ENCODE peak calls at places on chromosomes 11 and 22, in seven cellular contexts. One of them, this sample, is unnamed.

GRCh38 chr22:24601217-24602104 is 1.5 kb upstream of the GGT1 start:
- DNase-seq in ecto neural progenitor cell: no peak
- DNase-seq in stimulated activated CD8-positive, alpha-beta memory T cell treated with anti-CD3 and anti-CD28 coated beads, Interleukin-7, amount 100 ng/mL, for 1 hour: no peak
- DNase-seq in coronary artery: no peak
- DNase-seq in GM04504: no peak
- DNase-seq in NCI-H2081: no peak
- DNase-seq in NCI-H2171 treated with DMSO at 0.1 percent for 48 hours: no peak
- DNase-seq in this sample: no peak

GRCh38 chr11:130137999-130138398 is 21.6 kb upstream of the ST14 start:
- DNase-seq in coronary artery: no peak
- DNase-seq in NCI-H2081: no peak
- DNase-seq in NCI-H2171 treated with DMSO at 0.1 percent for 48 hours: no peak
- DNase-seq in stimulated activated CD8-positive, alpha-beta memory T cell treated with anti-CD3 and anti-CD28 coated beads, Interleukin-7, amount 100 ng/mL, for 1 hour: no peak
- DNase-seq in ecto neural progenitor cell: no peak
- DNase-seq in GM04504: no peak
- DNase-seq in this sample: no peak

GRCh38 chr22:27299181-27300085 is 502.1 kb downstream of the MN1 start:
- DNase-seq in GM04504: no peak
- DNase-seq in stimulated activated CD8-positive, alpha-beta memory T cell treated with anti-CD3 and anti-CD28 coated beads, Interleukin-7, amount 100 ng/mL, for 1 hour: no peak
- DNase-seq in NCI-H2171 treated with DMSO at 0.1 percent for 48 hours: no peak
- DNase-seq in ecto neural progenitor cell: no peak
- DNase-seq in coronary artery: no peak
- DNase-seq in NCI-H2081: no peak
- DNase-seq in this sample: no peak

GRCh38 chr22:39674536-39674935 is 104.0 kb downstream of the CACNA1I start:
- DNase-seq in coronary artery: no peak
- DNase-seq in NCI-H2081: no peak
- DNase-seq in NCI-H2171 treated with DMSO at 0.1 percent for 48 hours: no peak
- DNase-seq in GM04504: no peak
- DNase-seq in ecto neural progenitor cell: no peak
- DNase-seq in stimulated activated CD8-positive, alpha-beta memory T cell treated with anti-CD3 and anti-CD28 coated beads, Interleukin-7, amount 100 ng/mL, for 1 hour: no peak
- DNase-seq in this sample: no peak

GRCh38 chr11:1195690-1196515 is 27.0 kb upstream of the MUC5B start:
- DNase-seq in NCI-H2171 treated with DMSO at 0.1 percent for 48 hours: no peak
- DNase-seq in coronary artery: peak
- DNase-seq in ecto neural progenitor cell: peak
- DNase-seq in stimulated activated CD8-positive, alpha-beta memory T cell treated with anti-CD3 and anti-CD28 coated beads, Interleukin-7, amount 100 ng/mL, for 1 hour: no peak
- DNase-seq in NCI-H2081: no peak
- DNase-seq in GM04504: no peak
- DNase-seq in this sample: no peak

GRCh38 chr11:63822438-63822837 is 9.2 kb downstream of the SPINDOC start:
- DNase-seq in ecto neural progenitor cell: no peak
- DNase-seq in NCI-H2171 treated with DMSO at 0.1 percent for 48 hours: no peak
- DNase-seq in GM04504: no peak
- DNase-seq in NCI-H2081: no peak
- DNase-seq in stimulated activated CD8-positive, alpha-beta memory T cell treated with anti-CD3 and anti-CD28 coated beads, Interleukin-7, amount 100 ng/mL, for 1 hour: no peak
- DNase-seq in coronary artery: no peak
- DNase-seq in this sample: no peak

GRCh38 chr11:61477734-61478148 is 30.8 kb upstream of the LRRC10B start:
- DNase-seq in NCI-H2081: peak
- DNase-seq in stimulated activated CD8-positive, alpha-beta memory T cell treated with anti-CD3 and anti-CD28 coated beads, Interleukin-7, amount 100 ng/mL, for 1 hour: peak
- DNase-seq in NCI-H2171 treated with DMSO at 0.1 percent for 48 hours: no peak
- DNase-seq in GM04504: no peak
- DNase-seq in coronary artery: no peak
- DNase-seq in ecto neural progenitor cell: peak
- DNase-seq in this sample: peak

GRCh38 chr11:57224126-57224525 is 12.9 kb downstream of the APLNR start:
- DNase-seq in coronary artery: no peak
- DNase-seq in NCI-H2171 treated with DMSO at 0.1 percent for 48 hours: no peak
- DNase-seq in stimulated activated CD8-positive, alpha-beta memory T cell treated with anti-CD3 and anti-CD28 coated beads, Interleukin-7, amount 100 ng/mL, for 1 hour: no peak
- DNase-seq in ecto neural progenitor cell: no peak
- DNase-seq in NCI-H2081: no peak
- DNase-seq in GM04504: no peak
- DNase-seq in this sample: no peak

GRCh38 chr11:34274712-34275398 is 83.0 kb downstream of the ABTB2 start:
- DNase-seq in NCI-H2081: no peak
- DNase-seq in NCI-H2171 treated with DMSO at 0.1 percent for 48 hours: no peak
- DNase-seq in GM04504: peak
- DNase-seq in ecto neural progenitor cell: no peak
- DNase-seq in stimulated activated CD8-positive, alpha-beta memory T cell treated with anti-CD3 and anti-CD28 coated beads, Interleukin-7, amount 100 ng/mL, for 1 hour: no peak
- DNase-seq in coronary artery: peak
- DNase-seq in this sample: no peak

GRCh38 chr11:25838918-25839611 is 492.9 kb upstream of the ANO3 start:
- DNase-seq in coronary artery: no peak
- DNase-seq in GM04504: no peak
- DNase-seq in ecto neural progenitor cell: no peak
- DNase-seq in NCI-H2081: no peak
- DNase-seq in stimulated activated CD8-positive, alpha-beta memory T cell treated with anti-CD3 and anti-CD28 coated beads, Interleukin-7, amount 100 ng/mL, for 1 hour: no peak
- DNase-seq in NCI-H2171 treated with DMSO at 0.1 percent for 48 hours: peak
- DNase-seq in this sample: no peak

GRCh38 chr11:69907611-69908010 is 88.4 kb upstream of the FGF3 start:
- DNase-seq in NCI-H2081: no peak
- DNase-seq in NCI-H2171 treated with DMSO at 0.1 percent for 48 hours: no peak
- DNase-seq in stimulated activated CD8-positive, alpha-beta memory T cell treated with anti-CD3 and anti-CD28 coated beads, Interleukin-7, amount 100 ng/mL, for 1 hour: no peak
- DNase-seq in coronary artery: no peak
- DNase-seq in ecto neural progenitor cell: no peak
- DNase-seq in GM04504: no peak
- DNase-seq in this sample: no peak

GRCh38 chr11:75554258-75555022 is 7.6 kb upstream of the SERPINH1 start:
- DNase-seq in ecto neural progenitor cell: peak
- DNase-seq in stimulated activated CD8-positive, alpha-beta memory T cell treated with anti-CD3 and anti-CD28 coated beads, Interleukin-7, amount 100 ng/mL, for 1 hour: no peak
- DNase-seq in NCI-H2171 treated with DMSO at 0.1 percent for 48 hours: peak
- DNase-seq in GM04504: peak
- DNase-seq in NCI-H2081: peak
- DNase-seq in coronary artery: peak
- DNase-seq in this sample: no peak

GRCh38 chr11:70642301-70642700 is 244.0 kb downstream of the CTTN start:
- DNase-seq in ecto neural progenitor cell: no peak
- DNase-seq in stimulated activated CD8-positive, alpha-beta memory T cell treated with anti-CD3 and anti-CD28 coated beads, Interleukin-7, amount 100 ng/mL, for 1 hour: no peak
- DNase-seq in NCI-H2081: no peak
- DNase-seq in coronary artery: no peak
- DNase-seq in NCI-H2171 treated with DMSO at 0.1 percent for 48 hours: no peak
- DNase-seq in GM04504: no peak
- DNase-seq in this sample: no peak

GRCh38 chr22:20524004-20524481 is 16.6 kb downstream of the MED15 start:
- DNase-seq in stimulated activated CD8-positive, alpha-beta memory T cell treated with anti-CD3 and anti-CD28 coated beads, Interleukin-7, amount 100 ng/mL, for 1 hour: no peak
- DNase-seq in ecto neural progenitor cell: no peak
- DNase-seq in NCI-H2171 treated with DMSO at 0.1 percent for 48 hours: peak
- DNase-seq in NCI-H2081: peak
- DNase-seq in coronary artery: no peak
- DNase-seq in GM04504: no peak
- DNase-seq in this sample: no peak

GRCh38 chr22:45448431-45448830 is 34.9 kb downstream of the RIBC2 start:
- DNase-seq in stimulated activated CD8-positive, alpha-beta memory T cell treated with anti-CD3 and anti-CD28 coated beads, Interleukin-7, amount 100 ng/mL, for 1 hour: no peak
- DNase-seq in NCI-H2081: no peak
- DNase-seq in coronary artery: peak
- DNase-seq in NCI-H2171 treated with DMSO at 0.1 percent for 48 hours: no peak
- DNase-seq in ecto neural progenitor cell: no peak
- DNase-seq in GM04504: peak
- DNase-seq in this sample: no peak

GRCh38 chr11:2301631-2302272 is at the start of the genes C11orf21 and TSPAN32:
- DNase-seq in stimulated activated CD8-positive, alpha-beta memory T cell treated with anti-CD3 and anti-CD28 coated beads, Interleukin-7, amount 100 ng/mL, for 1 hour: no peak
- DNase-seq in GM04504: no peak
- DNase-seq in ecto neural progenitor cell: peak
- DNase-seq in NCI-H2081: no peak
- DNase-seq in coronary artery: peak
- DNase-seq in NCI-H2171 treated with DMSO at 0.1 percent for 48 hours: no peak
- DNase-seq in this sample: peak

GRCh38 chr11:128448487-128448886 is 138.9 kb downstream of the ETS1 start:
- DNase-seq in stimulated activated CD8-positive, alpha-beta memory T cell treated with anti-CD3 and anti-CD28 coated beads, Interleukin-7, amount 100 ng/mL, for 1 hour: no peak
- DNase-seq in GM04504: no peak
- DNase-seq in ecto neural progenitor cell: no peak
- DNase-seq in NCI-H2171 treated with DMSO at 0.1 percent for 48 hours: no peak
- DNase-seq in coronary artery: no peak
- DNase-seq in NCI-H2081: no peak
- DNase-seq in this sample: no peak

GRCh38 chr22:47294222-47294532 is 531.7 kb downstream of the TBC1D22A start:
- DNase-seq in coronary artery: peak
- DNase-seq in ecto neural progenitor cell: peak
- DNase-seq in NCI-H2081: no peak
- DNase-seq in GM04504: peak
- DNase-seq in stimulated activated CD8-positive, alpha-beta memory T cell treated with anti-CD3 and anti-CD28 coated beads, Interleukin-7, amount 100 ng/mL, for 1 hour: no peak
- DNase-seq in NCI-H2171 treated with DMSO at 0.1 percent for 48 hours: no peak
- DNase-seq in this sample: no peak

GRCh38 chr11:113313601-113314000 is 782 bp upstream of the TTC12 start:
- DNase-seq in NCI-H2081: no peak
- DNase-seq in GM04504: no peak
- DNase-seq in stimulated activated CD8-positive, alpha-beta memory T cell treated with anti-CD3 and anti-CD28 coated beads, Interleukin-7, amount 100 ng/mL, for 1 hour: no peak
- DNase-seq in NCI-H2171 treated with DMSO at 0.1 percent for 48 hours: no peak
- DNase-seq in ecto neural progenitor cell: no peak
- DNase-seq in coronary artery: no peak
- DNase-seq in this sample: no peak

GRCh38 chr22:44127353-44127752 is 53.4 kb upstream of the PARVG start:
- DNase-seq in coronary artery: no peak
- DNase-seq in NCI-H2081: no peak
- DNase-seq in stimulated activated CD8-positive, alpha-beta memory T cell treated with anti-CD3 and anti-CD28 coated beads, Interleukin-7, amount 100 ng/mL, for 1 hour: no peak
- DNase-seq in ecto neural progenitor cell: no peak
- DNase-seq in GM04504: no peak
- DNase-seq in NCI-H2171 treated with DMSO at 0.1 percent for 48 hours: no peak
- DNase-seq in this sample: no peak

GRCh38 chr11:77524539-77524938 is 50.6 kb upstream of the PAK1 start:
- DNase-seq in stimulated activated CD8-positive, alpha-beta memory T cell treated with anti-CD3 and anti-CD28 coated beads, Interleukin-7, amount 100 ng/mL, for 1 hour: no peak
- DNase-seq in GM04504: no peak
- DNase-seq in coronary artery: no peak
- DNase-seq in ecto neural progenitor cell: no peak
- DNase-seq in NCI-H2081: no peak
- DNase-seq in NCI-H2171 treated with DMSO at 0.1 percent for 48 hours: no peak
- DNase-seq in this sample: no peak

GRCh38 chr11:34478845-34479663 is 34.5 kb downstream of the ELF5 start:
- DNase-seq in NCI-H2081: no peak
- DNase-seq in GM04504: no peak
- DNase-seq in NCI-H2171 treated with DMSO at 0.1 percent for 48 hours: no peak
- DNase-seq in stimulated activated CD8-positive, alpha-beta memory T cell treated with anti-CD3 and anti-CD28 coated beads, Interleukin-7, amount 100 ng/mL, for 1 hour: no peak
- DNase-seq in ecto neural progenitor cell: no peak
- DNase-seq in coronary artery: no peak
- DNase-seq in this sample: no peak

GRCh38 chr11:61295596-61295926 is 445 bp upstream of the VWCE start:
- DNase-seq in ecto neural progenitor cell: no peak
- DNase-seq in GM04504: no peak
- DNase-seq in NCI-H2081: no peak
- DNase-seq in coronary artery: no peak
- DNase-seq in stimulated activated CD8-positive, alpha-beta memory T cell treated with anti-CD3 and anti-CD28 coated beads, Interleukin-7, amount 100 ng/mL, for 1 hour: no peak
- DNase-seq in NCI-H2171 treated with DMSO at 0.1 percent for 48 hours: no peak
- DNase-seq in this sample: no peak

GRCh38 chr11:125953401-125953935 is 7.6 kb downstream of the VSIG10L2 start:
- DNase-seq in NCI-H2171 treated with DMSO at 0.1 percent for 48 hours: no peak
- DNase-seq in stimulated activated CD8-positive, alpha-beta memory T cell treated with anti-CD3 and anti-CD28 coated beads, Interleukin-7, amount 100 ng/mL, for 1 hour: no peak
- DNase-seq in coronary artery: no peak
- DNase-seq in GM04504: no peak
- DNase-seq in NCI-H2081: no peak
- DNase-seq in ecto neural progenitor cell: no peak
- DNase-seq in this sample: no peak

GRCh38 chr11:12864316-12865156 is 144.6 kb upstream of the RASSF10 start:
- DNase-seq in NCI-H2171 treated with DMSO at 0.1 percent for 48 hours: no peak
- DNase-seq in ecto neural progenitor cell: peak
- DNase-seq in NCI-H2081: peak
- DNase-seq in GM04504: peak
- DNase-seq in stimulated activated CD8-positive, alpha-beta memory T cell treated with anti-CD3 and anti-CD28 coated beads, Interleukin-7, amount 100 ng/mL, for 1 hour: no peak
- DNase-seq in coronary artery: no peak
- DNase-seq in this sample: no peak

GRCh38 chr11:126484266-126484665 is 128.8 kb downstream of the ST3GAL4 start:
- DNase-seq in GM04504: no peak
- DNase-seq in NCI-H2081: no peak
- DNase-seq in ecto neural progenitor cell: no peak
- DNase-seq in NCI-H2171 treated with DMSO at 0.1 percent for 48 hours: no peak
- DNase-seq in coronary artery: no peak
- DNase-seq in stimulated activated CD8-positive, alpha-beta memory T cell treated with anti-CD3 and anti-CD28 coated beads, Interleukin-7, amount 100 ng/mL, for 1 hour: no peak
- DNase-seq in this sample: no peak